ENCODE peak calls at places on chromosomes 12 and 14, in six cellular contexts. One of them, this sample, is unnamed.
A peak's percentile ranks its signal among the peaks of the same experiment; 100 is the strongest.

GRCh38 chr12:12976366-12976765 is 23.7 kb downstream of the HEBP1 start:
- DNase-seq in fibroblast of lung: peak; percentile 97
- DNase-seq in fibroblast of the aortic adventitia: peak; percentile 97
- DNase-seq in psoas muscle: no peak
- DNase-seq in mucosa of descending colon: no peak
- DNase-seq in A549: peak; percentile 81
- DNase-seq in this sample: peak; percentile 98

GRCh38 chr12:67111182-67111581 is 158.0 kb upstream of the CAND1 start:
- DNase-seq in psoas muscle: no peak
- DNase-seq in mucosa of descending colon: no peak
- DNase-seq in A549: no peak
- DNase-seq in fibroblast of lung: no peak
- DNase-seq in fibroblast of the aortic adventitia: no peak
- DNase-seq in this sample: no peak

GRCh38 chr14:92733007-92733406 is 15.4 kb downstream of the LGMN start:
- DNase-seq in fibroblast of the aortic adventitia: no peak
- DNase-seq in fibroblast of lung: no peak
- DNase-seq in psoas muscle: no peak
- DNase-seq in A549: no peak
- DNase-seq in mucosa of descending colon: no peak
- DNase-seq in this sample: no peak

GRCh38 chr14:79596531-79596930 is 614.8 kb downstream of the DIO2 start:
- DNase-seq in psoas muscle: no peak
- DNase-seq in A549: peak; percentile 47
- DNase-seq in fibroblast of the aortic adventitia: peak; percentile 77
- DNase-seq in mucosa of descending colon: no peak
- DNase-seq in fibroblast of lung: peak; percentile 95
- DNase-seq in this sample: peak; percentile 80

GRCh38 chr14:90778468-90779255 is 37.6 kb downstream of the TTC7B start:
- DNase-seq in mucosa of descending colon: no peak
- DNase-seq in fibroblast of the aortic adventitia: no peak
- DNase-seq in fibroblast of lung: no peak
- DNase-seq in A549: no peak
- DNase-seq in psoas muscle: no peak
- DNase-seq in this sample: no peak

GRCh38 chr12:48197549-48197966 is 5.5 kb downstream of the OR10AD1 start:
- DNase-seq in psoas muscle: no peak
- DNase-seq in fibroblast of the aortic adventitia: peak; percentile 33
- DNase-seq in A549: peak; percentile 70
- DNase-seq in mucosa of descending colon: no peak
- DNase-seq in fibroblast of lung: no peak
- DNase-seq in this sample: peak; percentile 46

GRCh38 chr14:66422019-66422946 is 63.9 kb upstream of the CCDC196 start:
- DNase-seq in psoas muscle: no peak
- DNase-seq in fibroblast of the aortic adventitia: no peak
- DNase-seq in mucosa of descending colon: no peak
- DNase-seq in fibroblast of lung: no peak
- DNase-seq in A549: no peak
- DNase-seq in this sample: no peak

GRCh38 chr12:80299976-80300375 is 144.1 kb upstream of the PTPRQ start:
- DNase-seq in mucosa of descending colon: no peak
- DNase-seq in fibroblast of lung: no peak
- DNase-seq in psoas muscle: no peak
- DNase-seq in fibroblast of the aortic adventitia: no peak
- DNase-seq in A549: no peak
- DNase-seq in this sample: peak; percentile 21

GRCh38 chr14:103480595-103480994 is 42.0 kb downstream of the CKB start:
- DNase-seq in fibroblast of lung: no peak
- DNase-seq in A549: no peak
- DNase-seq in fibroblast of the aortic adventitia: no peak
- DNase-seq in mucosa of descending colon: no peak
- DNase-seq in psoas muscle: no peak
- DNase-seq in this sample: no peak

GRCh38 chr12:54749191-54749818 is 101.1 kb upstream of the DCD start:
- DNase-seq in fibroblast of the aortic adventitia: peak; percentile 71
- DNase-seq in psoas muscle: no peak
- DNase-seq in fibroblast of lung: peak; percentile 27
- DNase-seq in mucosa of descending colon: no peak
- DNase-seq in A549: peak; percentile 64
- DNase-seq in this sample: peak; percentile 57

GRCh38 chr12:13534242-13534641 is 337.7 kb downstream of the EMP1 start:
- DNase-seq in mucosa of descending colon: no peak
- DNase-seq in A549: no peak
- DNase-seq in fibroblast of lung: no peak
- DNase-seq in fibroblast of the aortic adventitia: no peak
- DNase-seq in psoas muscle: no peak
- DNase-seq in this sample: no peak

GRCh38 chr12:2526371-2526770 is 268.4 kb upstream of the FKBP4 start:
- DNase-seq in fibroblast of lung: no peak
- DNase-seq in fibroblast of the aortic adventitia: no peak
- DNase-seq in psoas muscle: no peak
- DNase-seq in A549: no peak
- DNase-seq in mucosa of descending colon: no peak
- DNase-seq in this sample: no peak

GRCh38 chr12:70393787-70394519 is 27.9 kb downstream of the KCNMB4 start:
- DNase-seq in mucosa of descending colon: no peak
- DNase-seq in fibroblast of lung: peak; percentile 59
- DNase-seq in fibroblast of the aortic adventitia: peak; percentile 22
- DNase-seq in psoas muscle: no peak
- DNase-seq in A549: no peak
- DNase-seq in this sample: peak; percentile 73

GRCh38 chr14:61472025-61472672 is 150.8 kb downstream of the PRKCH start:
- DNase-seq in fibroblast of lung: peak; percentile 99
- DNase-seq in A549: peak; percentile 89
- DNase-seq in psoas muscle: no peak
- DNase-seq in fibroblast of the aortic adventitia: peak; percentile 97
- DNase-seq in mucosa of descending colon: no peak
- DNase-seq in this sample: peak; percentile 99

GRCh38 chr14:34931206-34931605 is 51.6 kb upstream of the SRP54 start:
- DNase-seq in fibroblast of the aortic adventitia: peak; percentile 38
- DNase-seq in A549: peak; percentile 22
- DNase-seq in mucosa of descending colon: no peak
- DNase-seq in psoas muscle: no peak
- DNase-seq in fibroblast of lung: no peak
- DNase-seq in this sample: peak; percentile 22

GRCh38 chr12:118271770-118272417 is 100.8 kb downstream of the TAOK3 start:
- DNase-seq in fibroblast of the aortic adventitia: no peak
- DNase-seq in fibroblast of lung: peak; percentile 2
- DNase-seq in psoas muscle: no peak
- DNase-seq in mucosa of descending colon: no peak
- DNase-seq in A549: no peak
- DNase-seq in this sample: no peak

GRCh38 chr12:100794441-100795192 is at the start of gene ANO4:
- DNase-seq in mucosa of descending colon: no peak
- DNase-seq in A549: no peak
- DNase-seq in fibroblast of lung: peak; percentile 20
- DNase-seq in psoas muscle: no peak
- DNase-seq in fibroblast of the aortic adventitia: peak; percentile 2
- DNase-seq in this sample: no peak

GRCh38 chr12:54040148-54040494 is 7.3 kb downstream of the HOXC5 start:
- DNase-seq in fibroblast of the aortic adventitia: no peak
- DNase-seq in A549: peak; percentile 57
- DNase-seq in mucosa of descending colon: no peak
- DNase-seq in psoas muscle: no peak
- DNase-seq in fibroblast of lung: no peak
- DNase-seq in this sample: peak; percentile 73

GRCh38 chr12:58541300-58541690 is 379.0 kb downstream of the LRIG3 start:
- DNase-seq in A549: no peak
- DNase-seq in fibroblast of lung: peak; percentile 72
- DNase-seq in psoas muscle: no peak
- DNase-seq in fibroblast of the aortic adventitia: peak; percentile 32
- DNase-seq in mucosa of descending colon: no peak
- DNase-seq in this sample: no peak

GRCh38 chr12:92242917-92243316 is 97.3 kb upstream of the BTG1 start:
- DNase-seq in fibroblast of the aortic adventitia: peak; percentile 30
- DNase-seq in A549: no peak
- DNase-seq in fibroblast of lung: no peak
- DNase-seq in mucosa of descending colon: no peak
- DNase-seq in psoas muscle: no peak
- DNase-seq in this sample: peak; percentile 91

GRCh38 chr14:91649930-91650329 is 82.0 kb downstream of the CATSPERB start:
- DNase-seq in psoas muscle: no peak
- DNase-seq in fibroblast of the aortic adventitia: peak; percentile 66
- DNase-seq in fibroblast of lung: peak; percentile 8
- DNase-seq in mucosa of descending colon: no peak
- DNase-seq in A549: peak; percentile 55
- DNase-seq in this sample: peak; percentile 71

GRCh38 chr12:11785722-11786121 is 136.2 kb downstream of the ETV6 start:
- DNase-seq in A549: no peak
- DNase-seq in psoas muscle: no peak
- DNase-seq in fibroblast of the aortic adventitia: peak; percentile 75
- DNase-seq in mucosa of descending colon: no peak
- DNase-seq in fibroblast of lung: peak; percentile 47
- DNase-seq in this sample: peak; percentile 33

GRCh38 chr14:76710093-76711010 is 50.9 kb upstream of the VASH1 start:
- DNase-seq in psoas muscle: no peak
- DNase-seq in fibroblast of the aortic adventitia: peak; percentile 70
- DNase-seq in A549: peak; percentile 50
- DNase-seq in fibroblast of lung: peak; percentile 20
- DNase-seq in mucosa of descending colon: no peak
- DNase-seq in this sample: peak; percentile 64

GRCh38 chr12:60977966-60978365 is 1282.2 kb upstream of the USP15 start:
- DNase-seq in fibroblast of lung: no peak
- DNase-seq in A549: no peak
- DNase-seq in psoas muscle: no peak
- DNase-seq in fibroblast of the aortic adventitia: no peak
- DNase-seq in mucosa of descending colon: no peak
- DNase-seq in this sample: no peak

GRCh38 chr14:88611878-88612277 is 49.0 kb downstream of the ZC3H14 start:
- DNase-seq in A549: no peak
- DNase-seq in mucosa of descending colon: no peak
- DNase-seq in psoas muscle: no peak
- DNase-seq in fibroblast of the aortic adventitia: no peak
- DNase-seq in fibroblast of lung: peak; percentile 30
- DNase-seq in this sample: peak; percentile 40
- TF ChIP-seq CTCF in A549: no peak
- TF ChIP-seq CTCF in mucosa of descending colon: no peak
- TF ChIP-seq CTCF in psoas muscle: no peak
- TF ChIP-seq CTCF in fibroblast of the aortic adventitia: no peak
- TF ChIP-seq CTCF in fibroblast of lung: no peak
- TF ChIP-seq CTCF in this sample: peak; percentile 11

DNA sequence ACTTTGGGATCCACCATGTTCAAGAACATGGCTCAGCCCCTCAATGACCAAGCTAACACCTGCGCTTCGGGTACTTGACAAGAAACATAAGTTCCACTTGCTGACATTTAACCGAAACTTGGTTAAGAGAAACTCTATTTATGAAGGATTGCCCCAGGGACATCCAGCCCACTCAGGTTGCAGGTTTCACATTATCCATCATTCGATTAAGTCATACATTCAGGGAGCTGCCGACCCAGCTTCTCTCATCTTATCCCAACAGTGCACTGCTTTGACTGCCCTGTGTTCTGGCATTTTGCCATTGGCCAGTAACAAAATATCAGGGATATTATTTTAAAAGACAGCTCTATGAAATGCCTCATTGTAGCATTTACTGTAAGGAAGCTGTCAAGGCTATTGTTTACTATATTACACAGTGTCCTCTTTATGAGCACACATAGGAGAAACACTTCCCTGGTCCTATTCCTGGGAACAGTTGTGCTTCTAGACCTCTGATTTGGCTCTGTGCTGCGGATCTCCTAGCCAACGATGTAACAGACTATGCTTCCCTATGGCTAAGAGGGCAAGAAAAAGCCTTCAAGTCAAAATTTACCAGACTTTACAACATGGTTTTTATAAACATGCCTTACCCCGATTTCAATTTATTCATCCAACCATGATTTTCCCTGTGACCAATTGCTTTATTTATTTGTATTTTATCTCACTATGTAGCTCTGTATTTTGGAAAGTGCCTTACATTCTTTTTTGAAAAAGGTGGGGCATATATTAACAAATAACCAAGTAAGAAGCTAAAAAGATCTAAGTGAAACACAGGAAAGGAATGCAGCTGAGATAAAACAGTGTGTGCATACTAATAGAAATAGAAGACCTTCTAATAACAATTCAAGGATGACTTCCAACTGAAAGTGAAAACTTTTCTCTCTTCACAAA is 109.3 kb downstream of the ITPR2 start:
- DNase-seq in psoas muscle: no peak
- DNase-seq in fibroblast of lung: peak; percentile 90
- DNase-seq in A549: no peak
- DNase-seq in mucosa of descending colon: no peak
- DNase-seq in fibroblast of the aortic adventitia: peak; percentile 91
- DNase-seq in this sample: no peak
- H3K4me3 ChIP-seq in psoas muscle: no peak overlapping the region
- H3K4me3 ChIP-seq in fibroblast of lung: no peak overlapping the region
- H3K4me3 ChIP-seq in A549: no peak overlapping the region
- H3K4me3 ChIP-seq in mucosa of descending colon: no peak overlapping the region
- H3K4me3 ChIP-seq in fibroblast of the aortic adventitia: peak overlapping the region; percentile 42
- H3K4me3 ChIP-seq in this sample: no peak overlapping the region

GRCh38 chr12:7933255-7933726 is 2.7 kb downstream of the SLC2A3 start:
- DNase-seq in fibroblast of the aortic adventitia: peak; percentile 96
- DNase-seq in mucosa of descending colon: peak; percentile 47
- DNase-seq in fibroblast of lung: peak; percentile 95
- DNase-seq in A549: peak; percentile 94
- DNase-seq in psoas muscle: peak; percentile 66
- DNase-seq in this sample: peak; percentile 97
- TF ChIP-seq CTCF in fibroblast of the aortic adventitia: peak; percentile 64
- TF ChIP-seq CTCF in mucosa of descending colon: no peak
- TF ChIP-seq CTCF in fibroblast of lung: peak; percentile 64
- TF ChIP-seq CTCF in A549: peak; percentile 87
- TF ChIP-seq CTCF in psoas muscle: peak; percentile 47
- TF ChIP-seq CTCF in this sample: peak; percentile 70

GRCh38 chr12:14547571-14547970 is 20.1 kb downstream of the PLBD1 start:
- DNase-seq in fibroblast of the aortic adventitia: no peak
- DNase-seq in mucosa of descending colon: no peak
- DNase-seq in fibroblast of lung: no peak
- DNase-seq in psoas muscle: no peak
- DNase-seq in A549: no peak
- DNase-seq in this sample: no peak
- H3K4me3 ChIP-seq in fibroblast of the aortic adventitia: no peak overlapping the region
- H3K4me3 ChIP-seq in mucosa of descending colon: no peak overlapping the region
- H3K4me3 ChIP-seq in fibroblast of lung: no peak overlapping the region
- H3K4me3 ChIP-seq in psoas muscle: no peak overlapping the region
- H3K4me3 ChIP-seq in A549: no peak overlapping the region
- H3K4me3 ChIP-seq in this sample: no peak overlapping the region

GRCh38 chr14:29278301-29278700 is 511.7 kb downstream of the FOXG1 start:
- DNase-seq in fibroblast of the aortic adventitia: no peak
- DNase-seq in fibroblast of lung: peak; percentile 6
- DNase-seq in psoas muscle: no peak
- DNase-seq in mucosa of descending colon: no peak
- DNase-seq in A549: no peak
- DNase-seq in this sample: no peak

DNA sequence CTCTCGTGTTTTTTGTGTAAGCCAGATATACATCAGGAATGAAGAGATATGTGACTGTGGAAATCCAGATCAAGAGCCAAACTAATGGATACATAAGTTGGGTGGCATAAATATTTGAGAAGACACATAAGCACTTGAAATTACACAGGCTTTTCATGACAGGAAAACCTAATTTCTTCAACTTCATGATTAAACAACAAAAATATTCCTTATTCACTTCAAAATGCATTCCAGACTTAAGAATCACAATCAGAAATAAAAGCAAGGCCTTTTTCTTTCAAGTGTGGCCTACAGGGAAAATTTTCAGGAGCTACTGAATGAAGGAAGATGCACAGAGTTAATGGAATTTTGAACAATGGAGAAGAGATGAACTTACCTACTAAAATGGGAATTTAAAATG is 515.6 kb downstream of the FOXG1 start:
- DNase-seq in mucosa of descending colon: no peak
- DNase-seq in psoas muscle: no peak
- DNase-seq in fibroblast of lung: peak; percentile 73
- DNase-seq in fibroblast of the aortic adventitia: peak; percentile 48
- DNase-seq in A549: no peak
- DNase-seq in this sample: peak; percentile 31
- TF ChIP-seq CTCF in mucosa of descending colon: no peak
- TF ChIP-seq CTCF in psoas muscle: no peak
- TF ChIP-seq CTCF in fibroblast of lung: no peak
- TF ChIP-seq CTCF in fibroblast of the aortic adventitia: no peak
- TF ChIP-seq CTCF in A549: no peak
- TF ChIP-seq CTCF in this sample: no peak

GRCh38 chr12:49560695-49561094 is 7.2 kb downstream of the MCRS1 start:
- DNase-seq in psoas muscle: no peak
- DNase-seq in mucosa of descending colon: no peak
- DNase-seq in A549: no peak
- DNase-seq in fibroblast of lung: no peak
- DNase-seq in fibroblast of the aortic adventitia: no peak
- DNase-seq in this sample: no peak
- H3K4me3 ChIP-seq in psoas muscle: no peak overlapping the region
- H3K4me3 ChIP-seq in mucosa of descending colon: no peak overlapping the region
- H3K4me3 ChIP-seq in A549: no peak overlapping the region
- H3K4me3 ChIP-seq in fibroblast of lung: no peak overlapping the region
- H3K4me3 ChIP-seq in fibroblast of the aortic adventitia: no peak overlapping the region
- H3K4me3 ChIP-seq in this sample: no peak overlapping the region

This sample was measured in fibroblast of mammary gland.